ENCODE peak calls at places on chromosomes 4 and X, in ten cellular contexts. X, N, P, F, V, H, B, Q, S and G are unnamed samples.

GRCh38 chrX:97416461-97416860 is 532.8 kb downstream of the RPA4 start:
- DNase-seq in Q (no peak), H (no peak), B (no peak), X (peak; percentile 27), F (no peak), V (no peak), S (no peak), P (no peak), N (no peak), G (no peak)

GRCh38 chrX:36787787-36788186 is 220.4 kb upstream of the FAM47C start:
- DNase-seq in B (no peak), N (no peak), Q (no peak), F (no peak), H (no peak), X (no peak), V (no peak), S (no peak), P (no peak), G (no peak)

GRCh38 chrX:57286507-57287251 is at the start of gene FAAH2:
- DNase-seq in F (peak; percentile 30), X (no peak), Q (peak; percentile 81), P (no peak), B (no peak), S (no peak), H (peak; percentile 38), V (peak; percentile 67), N (no peak), G (no peak)

GRCh38 chr4:95155759-95156451 is 392.9 kb downstream of the UNC5C start:
- DNase-seq in Q (no peak), X (peak; percentile 2), B (no peak), N (peak; percentile 62), V (no peak), S (peak; percentile 64), F (peak; percentile 13), H (no peak), P (no peak), G (peak; percentile 27)

GRCh38 chr4:73841243-73841925 is 4.9 kb downstream of the CXCL6 start:
- DNase-seq in N (no peak), P (no peak), V (no peak), B (no peak), Q (no peak), X (no peak), F (no peak), S (peak; percentile 42), H (no peak), G (no peak)

GRCh38 chr4:146381263-146381872 is 140.4 kb downstream of the SLC10A7 start:
- DNase-seq in F (no peak), X (peak; percentile 14), P (no peak), Q (no peak), H (no peak), S (no peak), V (no peak), B (no peak), N (no peak), G (no peak)

GRCh38 chr4:168474660-168475320 is 5.5 kb downstream of the DDX60L start:
- DNase-seq in X (no peak), B (no peak), S (peak; percentile 7), P (no peak), V (no peak), Q (no peak), H (no peak), F (no peak), N (no peak), G (no peak)

GRCh38 chr4:76306882-76307669 is 543 bp downstream of the STBD1 start:
- DNase-seq in N (peak; percentile 85), B (peak; percentile 19), X (peak; percentile 63), F (peak; percentile 68), V (peak; percentile 5), Q (peak; percentile 5), H (no peak), S (peak; percentile 90), P (no peak), G (peak; percentile 67)

GRCh38 chrX:39445336-39445735 is 644.1 kb downstream of the MID1IP1 start:
- DNase-seq in Q (no peak), H (peak; percentile 20), F (peak; percentile 6), N (no peak), V (peak; percentile 57), P (no peak), S (no peak), B (no peak), X (no peak), G (peak; percentile 44)

GRCh38 chr4:91288702-91289311 is 1015.0 kb upstream of the GRID2 start:
- DNase-seq in Q (peak; percentile 1), P (no peak), F (no peak), X (no peak), S (no peak), B (no peak), H (no peak), V (no peak), N (no peak), G (no peak)

GRCh38 chr4:104815593-104816156 is 321.0 kb upstream of the CXXC4 start:
- DNase-seq in Q (no peak), H (no peak), P (no peak), S (no peak), F (peak; percentile 5), V (no peak), N (no peak), B (no peak), X (no peak), G (no peak)

GRCh38 chrX:9876205-9876604 is 90.0 kb downstream of the SHROOM2 start:
- DNase-seq in N (no peak), B (no peak), P (no peak), H (no peak), V (no peak), F (no peak), S (no peak), X (no peak), Q (no peak), G (no peak)

GRCh38 chr4:108213308-108213707 is 44.6 kb upstream of the LEF1 start:
- DNase-seq in X (no peak), S (no peak), B (no peak), Q (no peak), V (no peak), P (no peak), N (no peak), H (no peak), F (no peak), G (no peak)

GRCh38 chrX:150513564-150513963 is 54.9 kb upstream of the MTM1 start:
- DNase-seq in F (no peak), B (no peak), V (no peak), P (no peak), Q (no peak), X (no peak), S (no peak), H (no peak), N (no peak), G (no peak)

GRCh38 chrX:154602766-154603437 is 16.2 kb downstream of the CTAG1B start:
- DNase-seq in X (no peak), H (no peak), B (no peak), S (no peak), Q (no peak), V (no peak), F (no peak), N (no peak), P (no peak), G (no peak)

GRCh38 chr4:88573995-88574394 is 18.3 kb upstream of the HERC3 start:
- DNase-seq in X (peak; percentile 34), B (no peak), V (no peak), Q (no peak), S (peak; percentile 39), P (no peak), N (peak; percentile 12), F (peak; percentile 24), H (no peak), G (peak; percentile 20)

GRCh38 chr4:19286924-19287323 is 964.8 kb upstream of the SLIT2 start:
- DNase-seq in P (no peak), X (no peak), S (no peak), Q (no peak), V (no peak), H (no peak), N (no peak), F (no peak), B (no peak), G (no peak)

GRCh38 chr4:126202226-126202625 is 887.5 kb downstream of the FAT4 start:
- DNase-seq in X (no peak), P (no peak), B (no peak), H (no peak), N (no peak), Q (no peak), S (no peak), V (no peak), F (no peak), G (no peak)

GRCh38 chr4:37454263-37454800 is 209.8 kb downstream of the NWD2 start:
- DNase-seq in V (no peak), X (no peak), P (no peak), F (no peak), S (no peak), B (no peak), N (no peak), H (no peak), Q (no peak), G (no peak)

GRCh38 chrX:51496501-51497291 is at the start of gene NUDT11:
- DNase-seq in S (peak; percentile 88), X (peak; percentile 60), H (peak; percentile 13), B (peak; percentile 36), N (peak; percentile 87), P (peak; percentile 8), Q (peak; percentile 65), F (peak; percentile 58), V (peak; percentile 35), G (peak; percentile 62)

GRCh38 chr4:48222491-48222890 is 47.1 kb downstream of the TEC start:
- DNase-seq in H (no peak), N (no peak), P (no peak), X (no peak), B (no peak), Q (no peak), V (no peak), F (no peak), S (no peak), G (no peak)

GRCh38 chrX:41384041-41384705 is 50.2 kb downstream of the DDX3X start:
- DNase-seq in B (peak; percentile 3), V (peak; percentile 58), F (peak; percentile 89), S (peak; percentile 75), X (peak; percentile 81), N (peak; percentile 61), P (no peak), H (no peak), Q (no peak), G (no peak)

GRCh38 chrX:54786972-54787371 is 11.1 kb downstream of the ITIH6 start:
- DNase-seq in X (no peak), P (no peak), S (no peak), N (no peak), H (peak; percentile 5), B (no peak), F (peak; percentile 25), Q (no peak), V (peak; percentile 25), G (no peak)

GRCh38 chr4:4289575-4289929 is 402 bp downstream of the LYAR start:
- DNase-seq in X (no peak), B (no peak), N (no peak), F (no peak), H (no peak), S (peak; percentile 68), V (no peak), Q (no peak), P (no peak), G (no peak)

GRCh38 chr4:74328501-74328900 is 20.2 kb downstream of the EPGN start:
- DNase-seq in V (no peak), N (no peak), F (no peak), X (peak; percentile 63), S (peak; percentile 65), B (no peak), P (no peak), Q (no peak), H (no peak), G (no peak)

GRCh38 chr4:139886798-139887197 is 221.2 kb downstream of the MGST2 start:
- DNase-seq in V (no peak), N (no peak), X (no peak), Q (no peak), P (no peak), H (no peak), B (no peak), S (no peak), F (no peak), G (no peak)

GRCh38 chr4:8048856-8049686 is 109.4 kb upstream of the AFAP1 start:
- DNase-seq in B (no peak), V (no peak), F (no peak), N (no peak), P (no peak), Q (no peak), X (no peak), S (no peak), H (no peak), G (no peak)

GRCh38 chr4:150570862-150571261 is 11.1 kb upstream of the MAB21L2 start:
- DNase-seq in X (no peak), Q (no peak), V (no peak), S (no peak), F (peak; percentile 10), H (no peak), N (no peak), B (no peak), P (no peak), G (no peak)